ENCODE peak calls at places on chromosome 18, in five cellular contexts. C, B, L, F and I are unnamed samples.

GRCh38 chr18:34322365-34323289 is 97.9 kb upstream of the NOL4 start:
- DNase-seq in C (no peak), B (peak; percentile 71), L (peak; percentile 81), F (no peak), I (peak; percentile 77)

GRCh38 chr18:1353025-1353424 is 448.4 kb downstream of the ADCYAP1 start:
- DNase-seq in C (no peak), B (no peak), L (no peak), F (no peak), I (no peak)

GRCh38 chr18:74115046-74115445 is 32.6 kb downstream of the FBXO15 start:
- DNase-seq in C (no peak), B (no peak), L (no peak), F (no peak), I (no peak)

GRCh38 chr18:77899972-77900754 is 650.5 kb downstream of the GALR1 start:
- DNase-seq in C (peak; percentile 68), B (peak; percentile 51), L (no peak), F (no peak), I (no peak)

GRCh38 chr18:72336786-72337185 is 207.4 kb downstream of the CBLN2 start:
- DNase-seq in C (no peak), B (no peak), L (no peak), F (no peak), I (no peak)

GRCh38 chr18:35444636-35445035 is 53.1 kb downstream of the INO80C start:
- DNase-seq in C (no peak), B (no peak), L (no peak), F (no peak), I (no peak)

GRCh38 chr18:67519582-67519981 is 3.1 kb upstream of the DSEL start:
- DNase-seq in C (no peak), B (no peak), L (no peak), F (no peak), I (no peak)

GRCh38 chr18:34548120-34548972 is 161.8 kb upstream of the DTNA start:
- DNase-seq in C (no peak), B (no peak), L (no peak), F (no peak), I (no peak)

GRCh38 chr18:50594931-50595330 is 35.0 kb downstream of the MAPK4 start:
- DNase-seq in C (no peak), B (no peak), L (no peak), F (no peak), I (no peak)

GRCh38 chr18:3409811-3410210 is 40.2 kb upstream of the TGIF1 start:
- DNase-seq in C (no peak), B (peak; percentile 11), L (no peak), F (no peak), I (no peak)

GRCh38 chr18:2656237-2657042 is 914 bp downstream of the SMCHD1 start:
- DNase-seq in C (peak; percentile 36), B (no peak), L (peak; percentile 73), F (no peak), I (peak; percentile 77)

DNA sequence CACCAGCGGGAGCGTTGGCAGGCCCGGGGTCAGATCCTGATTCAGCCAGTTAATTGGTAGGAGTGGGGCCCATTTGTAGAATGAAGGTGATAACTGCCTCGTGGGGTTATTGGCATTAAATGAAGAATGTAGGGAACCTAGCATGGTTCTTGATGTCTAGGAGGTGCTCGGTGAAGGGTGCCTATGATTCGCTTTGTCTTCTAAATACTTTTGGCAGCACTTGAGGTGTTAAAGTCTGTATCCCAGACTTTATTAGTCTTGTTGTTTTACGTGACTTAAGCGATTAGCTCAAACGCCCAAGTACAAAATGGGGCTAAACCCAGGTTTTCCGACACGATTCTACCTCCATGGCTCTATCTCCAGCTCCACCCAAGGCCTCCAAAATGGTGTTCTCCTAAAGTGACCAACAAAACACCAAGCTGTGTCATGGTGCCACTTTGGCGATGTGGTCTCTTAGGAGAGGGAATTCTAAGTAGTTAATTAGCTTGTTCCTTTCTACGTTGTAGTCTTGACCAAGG is 980 bp upstream of the PPP4R1 start:
- DNase-seq in C (no peak), B (peak; percentile 17), L (no peak), F (no peak), I (no peak)
- H3K4me3 ChIP-seq in C (peak overlapping the region; percentile 55), B (peak overlapping the region; percentile 87), L (peak overlapping the region; percentile 95), F (peak overlapping the region; percentile 89), I (peak overlapping the region; percentile 100)

GRCh38 chr18:24536834-24537233 is 76.4 kb downstream of the HRH4 start:
- DNase-seq in C (no peak), B (no peak), L (no peak), F (no peak), I (no peak)
- H3K27ac ChIP-seq in C (no peak overlapping the region), B (no peak overlapping the region), L (no peak overlapping the region), F (no peak overlapping the region), I (no peak overlapping the region)

DNA sequence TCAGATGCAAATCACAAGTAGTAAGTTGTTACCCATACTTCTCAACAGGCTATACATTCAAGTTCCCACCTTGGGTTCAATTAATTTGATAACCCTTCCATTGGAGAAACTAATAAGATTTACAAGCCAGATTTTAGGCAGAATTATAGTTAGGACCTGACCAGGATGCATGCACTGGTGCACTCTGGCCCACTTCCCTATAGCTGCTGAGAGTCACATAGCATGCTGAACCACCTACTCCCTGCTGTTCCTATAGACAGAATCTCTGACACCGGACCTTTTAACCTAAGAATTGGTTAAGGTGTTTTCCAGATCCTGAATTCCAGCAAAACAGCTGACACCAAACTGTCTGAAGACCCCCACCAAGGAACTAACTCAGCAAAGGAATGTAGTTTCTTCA is 26.2 kb downstream of the FAM210A start:
- DNase-seq in C (no peak), B (no peak), L (no peak), F (no peak), I (no peak)
- H3K9me3 ChIP-seq in C (no peaks in the 10 kb centered on the region), B (peaks cover 10% of the 10 kb centered on the region), L (peaks cover 6% of the 10 kb centered on the region), F (no peaks in the 10 kb centered on the region), I (no peaks in the 10 kb centered on the region)

GRCh38 chr18:5627756-5628511 is 84.1 kb upstream of the EPB41L3 start:
- DNase-seq in C (no peak), B (no peak), L (no peak), F (no peak), I (no peak)
- H3K4me3 ChIP-seq in C (no peak overlapping the region), B (peak overlapping the region; percentile 41), L (peak overlapping the region; percentile 88), F (peak overlapping the region; percentile 59), I (peak overlapping the region; percentile 56)

GRCh38 chr18:58544616-58545337 is 84.1 kb downstream of the ALPK2 start:
- DNase-seq in C (no peak), B (no peak), L (no peak), F (no peak), I (no peak)

GRCh38 chr18:58541789-58542425 is 87.0 kb downstream of the ALPK2 start:
- DNase-seq in C (no peak), B (no peak), L (no peak), F (no peak), I (no peak)

GRCh38 chr18:58542426-58543159 is 86.3 kb downstream of the ALPK2 start:
- DNase-seq in C (no peak), B (no peak), L (no peak), F (no peak), I (no peak)

GRCh38 chr18:58545338-58546096 is 83.4 kb downstream of the ALPK2 start:
- DNase-seq in C (no peak), B (no peak), L (no peak), F (no peak), I (no peak)

DNA sequence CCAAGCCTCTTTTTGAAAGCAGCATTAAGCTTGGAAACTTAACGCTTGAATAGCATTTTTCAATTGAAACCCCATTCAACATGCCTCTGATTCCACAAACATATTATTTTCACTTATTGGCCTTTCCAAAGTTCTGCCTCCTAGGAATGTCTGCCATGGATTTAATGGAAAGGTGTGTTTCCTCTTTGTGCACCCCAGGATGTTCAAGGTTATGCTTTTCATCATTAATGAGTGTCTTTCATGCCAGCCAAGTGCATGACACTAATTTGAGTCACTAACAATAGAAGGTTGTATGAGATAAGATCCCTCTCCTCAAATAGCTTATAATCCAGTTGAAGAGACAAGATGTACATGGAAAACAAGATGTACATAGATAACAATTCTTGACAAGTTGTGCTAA is 84.7 kb downstream of the ALPK2 start:
- DNase-seq in C (no peak), B (no peak), L (no peak), F (no peak), I (no peak)
- H3K27ac ChIP-seq in C (no peak overlapping the region), B (no peak overlapping the region), L (no peak overlapping the region), F (no peak overlapping the region), I (no peak overlapping the region)

GRCh38 chr18:14962626-14963025 is 214.7 kb downstream of the ANKRD30B start:
- DNase-seq in C (no peak), B (no peak), L (no peak), F (no peak), I (no peak)

GRCh38 chr18:14963246-14963645 is 215.3 kb downstream of the ANKRD30B start:
- DNase-seq in C (no peak), B (no peak), L (no peak), F (no peak), I (no peak)

GRCh38 chr18:14959550-14959949 is 211.6 kb downstream of the ANKRD30B start:
- DNase-seq in C (no peak), B (no peak), L (no peak), F (no peak), I (no peak)

GRCh38 chr18:14964002-14964401 is 216.0 kb downstream of the ANKRD30B start:
- DNase-seq in C (no peak), B (no peak), L (no peak), F (no peak), I (no peak)

DNA sequence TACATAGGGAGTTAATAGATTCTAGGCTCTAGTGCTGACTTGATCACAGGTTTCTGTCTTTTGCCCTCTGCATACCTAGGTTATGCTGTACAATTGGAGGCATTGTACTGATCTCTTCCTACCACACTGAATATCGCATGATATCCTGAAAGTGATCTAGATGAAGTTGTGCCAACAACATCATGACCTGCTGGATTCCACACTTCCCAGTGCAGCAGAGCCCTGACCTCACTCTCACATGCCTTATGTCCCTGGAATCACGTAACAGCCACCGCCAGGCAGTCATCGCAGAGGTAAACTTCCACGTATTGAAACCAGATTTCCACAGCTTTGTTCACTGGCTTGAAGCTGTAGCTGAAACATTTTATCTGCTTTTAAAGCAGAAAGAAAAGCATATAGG is 214.0 kb downstream of the ANKRD30B start:
- DNase-seq in C (no peak), B (no peak), L (no peak), F (no peak), I (no peak)
- H3K9me3 ChIP-seq in C (no peaks in the 10 kb centered on the region), B (peaks cover 19% of the 10 kb centered on the region), L (no peaks in the 10 kb centered on the region), F (no peaks in the 10 kb centered on the region), I (peaks cover 1% of the 10 kb centered on the region)

GRCh38 chr18:9673296-9674251 is 34.5 kb upstream of the RAB31 start:
- DNase-seq in C (no peak), B (no peak), L (peak; percentile 63), F (no peak), I (no peak)
- H3K4me3 ChIP-seq in C (no peak overlapping the region), B (no peak overlapping the region), L (no peak overlapping the region), F (no peak overlapping the region), I (no peak overlapping the region)